ENCODE peak calls at places on chromosomes 11 and 22, in six cellular contexts. One of them, this sample, is unnamed.

GRCh38 chr11:106480581-106481185 is 403.2 kb downstream of the AASDHPPT start:
- DNase-seq in lower lobe of right lung: no peak
- DNase-seq in heart right ventricle: no peak
- DNase-seq in fibroblast of lung: peak; percentile 86
- DNase-seq in DND-41: no peak
- DNase-seq in fibroblast of mammary gland: peak; percentile 21
- DNase-seq in this sample: no peak

GRCh38 chr11:56714206-56714605 is 15.3 kb downstream of the OR9G1 start:
- DNase-seq in lower lobe of right lung: no peak
- DNase-seq in DND-41: peak; percentile 26
- DNase-seq in fibroblast of lung: no peak
- DNase-seq in heart right ventricle: no peak
- DNase-seq in fibroblast of mammary gland: no peak
- DNase-seq in this sample: peak; percentile 26

GRCh38 chr11:118111744-118112035 is 24.9 kb upstream of the SMIM35 start:
- DNase-seq in heart right ventricle: no peak
- DNase-seq in fibroblast of mammary gland: no peak
- DNase-seq in fibroblast of lung: no peak
- DNase-seq in DND-41: no peak
- DNase-seq in lower lobe of right lung: no peak
- DNase-seq in this sample: no peak

GRCh38 chr11:13260196-13260962 is 17.2 kb upstream of the BMAL1 start:
- DNase-seq in fibroblast of lung: peak; percentile 23
- DNase-seq in fibroblast of mammary gland: peak; percentile 44
- DNase-seq in heart right ventricle: no peak
- DNase-seq in DND-41: no peak
- DNase-seq in lower lobe of right lung: no peak
- DNase-seq in this sample: peak; percentile 95

GRCh38 chr11:32830796-32831195 is 1.1 kb downstream of the PRRG4 start:
- DNase-seq in fibroblast of mammary gland: no peak
- DNase-seq in heart right ventricle: no peak
- DNase-seq in lower lobe of right lung: no peak
- DNase-seq in fibroblast of lung: no peak
- DNase-seq in DND-41: no peak
- DNase-seq in this sample: peak; percentile 75

GRCh38 chr11:36116161-36116560 is 172.3 kb downstream of the LDLRAD3 start:
- DNase-seq in fibroblast of lung: no peak
- DNase-seq in DND-41: no peak
- DNase-seq in heart right ventricle: no peak
- DNase-seq in lower lobe of right lung: no peak
- DNase-seq in fibroblast of mammary gland: no peak
- DNase-seq in this sample: no peak

GRCh38 chr11:82960779-82961143 is 59.2 kb downstream of the DDIAS start:
- DNase-seq in fibroblast of lung: no peak
- DNase-seq in fibroblast of mammary gland: no peak
- DNase-seq in lower lobe of right lung: no peak
- DNase-seq in DND-41: no peak
- DNase-seq in heart right ventricle: no peak
- DNase-seq in this sample: no peak

GRCh38 chr22:25090225-25090651 is 109.4 kb upstream of the CRYBB3 start:
- DNase-seq in DND-41: no peak
- DNase-seq in fibroblast of lung: no peak
- DNase-seq in fibroblast of mammary gland: no peak
- DNase-seq in heart right ventricle: no peak
- DNase-seq in lower lobe of right lung: no peak
- DNase-seq in this sample: no peak

GRCh38 chr11:108085672-108086071 is 35.7 kb upstream of the ACAT1 start:
- DNase-seq in DND-41: no peak
- DNase-seq in fibroblast of mammary gland: no peak
- DNase-seq in fibroblast of lung: no peak
- DNase-seq in heart right ventricle: no peak
- DNase-seq in lower lobe of right lung: no peak
- DNase-seq in this sample: no peak

GRCh38 chr22:31927562-31927961 is 16.8 kb upstream of the YWHAH start:
- DNase-seq in heart right ventricle: no peak
- DNase-seq in fibroblast of lung: no peak
- DNase-seq in fibroblast of mammary gland: no peak
- DNase-seq in DND-41: no peak
- DNase-seq in lower lobe of right lung: no peak
- DNase-seq in this sample: no peak

GRCh38 chr22:31925056-31925455 is 19.3 kb upstream of the YWHAH start:
- DNase-seq in fibroblast of mammary gland: no peak
- DNase-seq in DND-41: no peak
- DNase-seq in lower lobe of right lung: no peak
- DNase-seq in heart right ventricle: no peak
- DNase-seq in fibroblast of lung: no peak
- DNase-seq in this sample: no peak

GRCh38 chr22:31926969-31927368 is 17.4 kb upstream of the YWHAH start:
- DNase-seq in fibroblast of lung: peak; percentile 21
- DNase-seq in lower lobe of right lung: no peak
- DNase-seq in DND-41: no peak
- DNase-seq in fibroblast of mammary gland: no peak
- DNase-seq in heart right ventricle: no peak
- DNase-seq in this sample: peak; percentile 34

GRCh38 chr22:31923761-31924160 is 20.6 kb upstream of the YWHAH start:
- DNase-seq in fibroblast of lung: no peak
- DNase-seq in lower lobe of right lung: no peak
- DNase-seq in DND-41: no peak
- DNase-seq in heart right ventricle: no peak
- DNase-seq in fibroblast of mammary gland: no peak
- DNase-seq in this sample: no peak

DNA sequence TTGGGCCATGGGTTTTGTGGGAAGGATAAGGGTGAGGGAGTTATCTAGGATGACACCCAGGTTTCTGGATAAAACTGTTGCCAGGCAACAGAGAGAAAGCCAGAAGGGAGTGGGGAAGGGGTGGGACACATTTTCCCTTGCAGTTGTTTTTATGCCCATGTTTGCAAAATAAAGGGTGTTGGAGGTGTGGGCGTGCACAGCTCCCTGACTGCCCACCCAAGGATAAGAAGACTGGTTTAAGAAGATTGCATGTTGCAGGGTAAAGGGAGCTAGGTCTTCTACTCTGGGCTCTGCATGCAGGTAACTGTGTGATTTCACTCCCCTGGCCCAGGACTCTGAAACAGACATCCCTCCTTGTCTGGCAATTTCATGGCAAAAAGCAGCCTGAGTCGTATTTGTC is 18.2 kb upstream of the YWHAH start:
- DNase-seq in fibroblast of lung: no peak
- DNase-seq in fibroblast of mammary gland: no peak
- DNase-seq in lower lobe of right lung: no peak
- DNase-seq in heart right ventricle: no peak
- DNase-seq in DND-41: no peak
- DNase-seq in this sample: no peak
- H3K4me3 ChIP-seq in fibroblast of lung: no peak overlapping the region
- H3K4me3 ChIP-seq in fibroblast of mammary gland: no peak overlapping the region
- H3K4me3 ChIP-seq in lower lobe of right lung: no peak overlapping the region
- H3K4me3 ChIP-seq in heart right ventricle: no peak overlapping the region
- H3K4me3 ChIP-seq in DND-41: no peak overlapping the region
- H3K4me3 ChIP-seq in this sample: no peak overlapping the region

DNA sequence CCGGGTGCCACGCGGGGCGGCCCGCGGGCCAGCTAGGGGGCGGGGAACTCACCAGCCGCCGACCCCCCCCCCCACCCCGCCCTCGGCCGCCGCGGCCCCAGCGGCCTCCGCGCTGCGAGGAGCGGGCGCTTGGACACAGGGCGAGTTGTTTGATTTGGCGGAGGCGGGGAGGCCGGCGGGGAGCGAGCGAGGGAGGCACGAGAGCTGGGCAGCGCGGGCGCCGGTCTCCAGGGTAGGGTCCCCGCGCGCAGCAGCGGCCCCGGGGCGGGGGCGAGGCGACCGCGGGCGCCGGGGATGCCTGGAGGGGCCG is 64.3 kb downstream of the NAV2 start:
- DNase-seq in fibroblast of mammary gland: no peak
- DNase-seq in heart right ventricle: no peak
- DNase-seq in DND-41: no peak
- DNase-seq in fibroblast of lung: no peak
- DNase-seq in lower lobe of right lung: no peak
- DNase-seq in this sample: no peak
- H3K4me3 ChIP-seq in fibroblast of mammary gland: no peak overlapping the region
- H3K4me3 ChIP-seq in heart right ventricle: peak overlapping the region; percentile 52
- H3K4me3 ChIP-seq in DND-41: no peak overlapping the region
- H3K4me3 ChIP-seq in fibroblast of lung: no peak overlapping the region
- H3K4me3 ChIP-seq in lower lobe of right lung: peak overlapping the region; percentile 55
- H3K4me3 ChIP-seq in this sample: no peak overlapping the region

DNA sequence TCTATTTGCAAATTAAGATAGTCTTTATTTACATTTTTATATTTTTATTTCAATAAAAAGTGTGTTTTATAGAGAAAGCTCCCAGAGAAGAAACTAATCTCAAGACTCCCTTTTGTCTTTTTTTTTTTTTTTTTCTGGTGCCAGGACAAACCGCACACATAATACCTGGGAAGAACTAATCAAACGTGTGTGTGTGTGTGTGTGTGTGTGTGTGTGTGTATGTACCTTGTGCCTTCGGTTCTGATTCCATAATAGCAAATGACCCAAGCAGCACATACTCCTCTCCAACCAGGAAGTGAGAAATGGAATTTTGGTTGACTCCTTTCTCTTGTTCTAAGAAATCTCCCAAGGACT is 65.2 kb downstream of the ST3GAL4 start:
- DNase-seq in heart right ventricle: no peak
- DNase-seq in lower lobe of right lung: no peak
- DNase-seq in DND-41: no peak
- DNase-seq in fibroblast of mammary gland: no peak
- DNase-seq in fibroblast of lung: no peak
- DNase-seq in this sample: no peak
- H3K4me3 ChIP-seq in heart right ventricle: no peak overlapping the region
- H3K4me3 ChIP-seq in lower lobe of right lung: no peak overlapping the region
- H3K4me3 ChIP-seq in DND-41: no peak overlapping the region
- H3K4me3 ChIP-seq in fibroblast of mammary gland: no peak overlapping the region
- H3K4me3 ChIP-seq in fibroblast of lung: no peak overlapping the region
- H3K4me3 ChIP-seq in this sample: no peak overlapping the region

GRCh38 chr11:65489706-65490310 is 9.0 kb upstream of the MALAT1 start:
- DNase-seq in fibroblast of mammary gland: peak; percentile 54
- DNase-seq in DND-41: no peak
- DNase-seq in heart right ventricle: peak; percentile 46
- DNase-seq in fibroblast of lung: peak; percentile 67
- DNase-seq in lower lobe of right lung: no peak
- DNase-seq in this sample: no peak

GRCh38 chr11:65487467-65488272 is 11.2 kb upstream of the MALAT1 start:
- DNase-seq in heart right ventricle: peak; percentile 93
- DNase-seq in fibroblast of mammary gland: peak; percentile 100
- DNase-seq in DND-41: no peak
- DNase-seq in lower lobe of right lung: peak; percentile 98
- DNase-seq in fibroblast of lung: peak; percentile 100
- DNase-seq in this sample: peak; percentile 100

GRCh38 chr11:65491163-65491465 is 7.7 kb upstream of the MALAT1 start:
- DNase-seq in fibroblast of lung: peak; percentile 27
- DNase-seq in lower lobe of right lung: no peak
- DNase-seq in fibroblast of mammary gland: no peak
- DNase-seq in heart right ventricle: no peak
- DNase-seq in DND-41: no peak
- DNase-seq in this sample: no peak

GRCh38 chr11:65488273-65489058 is 10.4 kb upstream of the MALAT1 start:
- DNase-seq in fibroblast of mammary gland: peak; percentile 88
- DNase-seq in lower lobe of right lung: no peak
- DNase-seq in heart right ventricle: peak; percentile 66
- DNase-seq in DND-41: no peak
- DNase-seq in fibroblast of lung: peak; percentile 72
- DNase-seq in this sample: peak; percentile 46

GRCh38 chr11:65489061-65489705 is 9.7 kb upstream of the MALAT1 start:
- DNase-seq in fibroblast of lung: peak; percentile 91
- DNase-seq in heart right ventricle: peak; percentile 72
- DNase-seq in DND-41: no peak
- DNase-seq in lower lobe of right lung: no peak
- DNase-seq in fibroblast of mammary gland: peak; percentile 89
- DNase-seq in this sample: no peak
- H3K4me3 ChIP-seq in fibroblast of lung: no peak overlapping the region
- H3K4me3 ChIP-seq in heart right ventricle: peak overlapping the region; percentile 4
- H3K4me3 ChIP-seq in DND-41: no peak overlapping the region
- H3K4me3 ChIP-seq in lower lobe of right lung: no peak overlapping the region
- H3K4me3 ChIP-seq in fibroblast of mammary gland: no peak overlapping the region
- H3K4me3 ChIP-seq in this sample: no peak overlapping the region

GRCh38 chr11:119188067-119188466 is 2.8 kb downstream of the NHERF4 start:
- DNase-seq in heart right ventricle: no peak
- DNase-seq in fibroblast of lung: no peak
- DNase-seq in lower lobe of right lung: peak; percentile 21
- DNase-seq in DND-41: no peak
- DNase-seq in fibroblast of mammary gland: no peak
- DNase-seq in this sample: no peak

GRCh38 chr11:119189393-119189792 is 4.1 kb downstream of the NHERF4 start:
- DNase-seq in lower lobe of right lung: peak; percentile 10
- DNase-seq in heart right ventricle: no peak
- DNase-seq in fibroblast of lung: no peak
- DNase-seq in DND-41: no peak
- DNase-seq in fibroblast of mammary gland: no peak
- DNase-seq in this sample: no peak

GRCh38 chr11:119188887-119189286 is 3.6 kb downstream of the NHERF4 start:
- DNase-seq in fibroblast of lung: no peak
- DNase-seq in fibroblast of mammary gland: no peak
- DNase-seq in lower lobe of right lung: peak; percentile 24
- DNase-seq in DND-41: no peak
- DNase-seq in heart right ventricle: no peak
- DNase-seq in this sample: no peak

GRCh38 chr11:119187123-119187892 is 2.0 kb downstream of the NHERF4 start:
- DNase-seq in heart right ventricle: no peak
- DNase-seq in fibroblast of lung: no peak
- DNase-seq in DND-41: no peak
- DNase-seq in fibroblast of mammary gland: no peak
- DNase-seq in lower lobe of right lung: peak; percentile 42
- DNase-seq in this sample: no peak

GRCh38 chr11:119185916-119186634 is 800 bp downstream of the NHERF4 start:
- DNase-seq in fibroblast of lung: no peak
- DNase-seq in DND-41: no peak
- DNase-seq in fibroblast of mammary gland: no peak
- DNase-seq in lower lobe of right lung: peak; percentile 36
- DNase-seq in heart right ventricle: no peak
- DNase-seq in this sample: no peak
- H3K4me3 ChIP-seq in fibroblast of lung: no peak overlapping the region
- H3K4me3 ChIP-seq in DND-41: no peak overlapping the region
- H3K4me3 ChIP-seq in fibroblast of mammary gland: no peak overlapping the region
- H3K4me3 ChIP-seq in lower lobe of right lung: no peak overlapping the region
- H3K4me3 ChIP-seq in heart right ventricle: no peak overlapping the region
- H3K4me3 ChIP-seq in this sample: no peak overlapping the region

DNA sequence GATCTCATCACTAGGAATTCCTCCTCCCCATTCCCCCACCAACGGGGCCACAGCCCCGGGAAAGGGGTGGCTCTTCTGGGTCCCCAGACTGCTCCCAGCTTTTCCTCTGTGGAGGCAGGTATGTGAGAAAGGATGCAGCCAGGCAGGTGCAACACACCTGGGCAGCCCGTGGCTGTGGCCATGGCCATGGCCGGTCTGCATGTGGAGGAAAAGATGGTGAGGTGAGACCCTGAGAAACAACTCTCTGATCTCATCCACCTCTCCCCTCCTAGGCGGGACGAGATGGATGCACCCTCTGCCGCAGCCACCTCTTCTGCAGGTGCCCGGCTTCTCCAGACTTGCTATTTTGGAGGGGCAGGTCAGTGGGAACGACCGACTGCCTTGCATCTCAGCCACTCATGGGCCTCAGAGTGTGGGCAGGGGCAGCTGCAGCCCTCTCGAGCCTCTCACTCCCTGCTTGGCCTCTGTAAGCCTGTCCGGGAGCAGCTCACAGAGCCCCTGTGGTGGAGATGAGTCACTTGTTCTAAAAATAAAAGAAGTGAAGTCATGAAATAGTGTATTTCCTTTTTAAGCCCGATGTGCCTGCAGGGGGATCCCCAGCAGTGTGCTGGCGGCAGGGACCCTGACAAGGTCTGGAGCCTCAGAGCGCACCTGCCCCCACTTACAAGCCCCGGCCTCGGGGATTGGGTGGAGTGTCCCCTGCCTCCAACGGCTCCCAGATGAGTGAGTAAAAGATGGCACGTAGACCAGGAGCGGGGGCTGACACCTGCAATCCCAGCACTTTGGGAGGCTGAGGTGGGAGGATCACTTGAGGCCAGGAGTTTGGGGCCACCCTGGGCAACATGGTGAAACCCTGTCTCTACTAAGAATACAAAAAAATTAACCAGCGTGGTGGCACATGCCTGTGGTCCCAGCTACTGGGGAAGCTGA is 10.7 kb downstream of the SMIM38 start:
- DNase-seq in fibroblast of lung: peak; percentile 89
- DNase-seq in lower lobe of right lung: no peak
- DNase-seq in fibroblast of mammary gland: peak; percentile 75
- DNase-seq in DND-41: no peak
- DNase-seq in heart right ventricle: no peak
- DNase-seq in this sample: peak; percentile 76
- H3K4me3 ChIP-seq in fibroblast of lung: no peak overlapping the region
- H3K4me3 ChIP-seq in lower lobe of right lung: no peak overlapping the region
- H3K4me3 ChIP-seq in fibroblast of mammary gland: no peak overlapping the region
- H3K4me3 ChIP-seq in DND-41: no peak overlapping the region
- H3K4me3 ChIP-seq in heart right ventricle: no peak overlapping the region
- H3K4me3 ChIP-seq in this sample: no peak overlapping the region